ENCODE peak calls at places on chromosome 6, in six cellular contexts. J is ACHN, B is NCI-H774, P is T-helper 1 cell, D is NCI-H82, S is head of caudate nucleus. V is an unnamed sample.

GRCh38 chr6:168155193-168155592 is 76.2 kb upstream of the FRMD1 start:
- DNase-seq in P (no peak), J (no peak), S (no peak), B (no peak), D (no peak), V (no peak)

GRCh38 chr6:13765570-13765969 is 48.8 kb downstream of the MCUR1 start:
- DNase-seq in S (no peak), B (no peak), J (no peak), P (no peak), D (peak; percentile 79), V (no peak)

GRCh38 chr6:159590794-159591193 is 102.2 kb downstream of the SOD2 start:
- DNase-seq in S (no peak), D (no peak), P (no peak), B (no peak), J (no peak), V (no peak)

GRCh38 chr6:22363966-22364296 is 67.1 kb upstream of the PRL start:
- DNase-seq in S (no peak), J (no peak), D (no peak), B (no peak), P (no peak), V (no peak)

GRCh38 chr6:116518621-116519020 is 7.2 kb downstream of the CALHM5 start:
- DNase-seq in B (no peak), S (no peak), P (no peak), J (no peak), D (peak; percentile 40), V (no peak)

GRCh38 chr6:160379464-160379863 is 31.3 kb downstream of the SLC22A3 start:
- DNase-seq in J (no peak), D (no peak), S (no peak), P (no peak), B (no peak), V (no peak)

GRCh38 chr6:134063966-134064445 is 11.6 kb upstream of the SLC2A12 start:
- DNase-seq in J (peak; percentile 64), P (peak; percentile 35), B (peak; percentile 87), S (peak; percentile 76), D (peak; percentile 80), V (peak; percentile 72)

GRCh38 chr6:42690151-42690702 is 32.2 kb downstream of the PRPH2 start:
- DNase-seq in J (no peak), S (no peak), B (no peak), P (no peak), D (peak; percentile 34), V (no peak)

GRCh38 chr6:53926505-53926904 is 131.7 kb downstream of the LRRC1 start:
- DNase-seq in J (peak; percentile 56), D (no peak), S (no peak), B (no peak), P (no peak), V (no peak)

GRCh38 chr6:35048631-35049083 is 92.5 kb downstream of the TCP11 start:
- DNase-seq in B (no peak), P (no peak), J (no peak), D (peak; percentile 98), S (peak; percentile 72), V (peak; percentile 48)

V was measured in occipital lobe.